ENCODE peak calls at places on chromosome 17, in ten cellular contexts. Q is AG04450; I is progenitor cell of endocrine pancreas; D is astrocyte of the cerebellum; C is AG10803; K is AG08395; F is amygdala; T is CD4-positive, alpha-beta T cell; P is cardiac muscle cell; Y is transverse colon. N is an unnamed sample.

GRCh38 chr17:66834919-66835454 is at the start of gene CACNG5:
- DNase-seq in K (no peak), Y (no peak), F (no peak), T (no peak), P (peak; percentile 59), C (no peak), D (no peak), I (peak; percentile 22), Q (no peak), N (no peak)

GRCh38 chr17:35117984-35118383 is 1.7 kb downstream of the RAD51D start:
- DNase-seq in K (peak; percentile 38), C (peak; percentile 45), F (no peak), Q (no peak), Y (no peak), D (no peak), P (no peak), I (no peak), T (no peak), N (no peak)

GRCh38 chr17:79595956-79596355 is 14.9 kb downstream of the RBFOX3 start:
- DNase-seq in F (no peak), C (no peak), Q (no peak), D (no peak), K (no peak), I (no peak), P (no peak), Y (no peak), T (no peak), N (no peak)

GRCh38 chr17:19317359-19318095 is 45.0 kb downstream of the B9D1 start:
- DNase-seq in Q (peak; percentile 21), I (peak; percentile 26), Y (peak; percentile 86), T (no peak), D (peak; percentile 75), C (peak; percentile 32), P (peak; percentile 88), K (peak; percentile 20), F (peak; percentile 37), N (peak; percentile 82)

GRCh38 chr17:41486809-41487530 is 2.7 kb downstream of the KRT36 start:
- DNase-seq in C (no peak), I (no peak), K (no peak), D (no peak), F (no peak), Y (peak; percentile 68), P (peak; percentile 28), Q (no peak), T (no peak), N (peak; percentile 74)

GRCh38 chr17:58186591-58186990 is 5.9 kb upstream of the EPX start:
- DNase-seq in I (no peak), Q (no peak), P (no peak), C (no peak), K (no peak), T (no peak), Y (no peak), D (no peak), F (no peak), N (no peak)

GRCh38 chr17:71649986-71650385 is 470.8 kb upstream of the SOX9 start:
- DNase-seq in K (no peak), Q (peak; percentile 74), C (peak; percentile 34), I (no peak), T (no peak), P (no peak), F (no peak), D (peak; percentile 23), Y (no peak), N (no peak)

GRCh38 chr17:31327534-31328526 is 6.4 kb upstream of the EVI2A start:
- DNase-seq in D (peak; percentile 94), Y (no peak), I (no peak), K (peak; percentile 73), Q (peak; percentile 62), C (peak; percentile 91), T (no peak), F (no peak), P (no peak), N (no peak)

GRCh38 chr17:76390003-76390421 is 5.6 kb downstream of the SPHK1 start:
- DNase-seq in D (no peak), Y (no peak), C (no peak), Q (no peak), F (no peak), I (no peak), T (no peak), P (peak; percentile 64), K (no peak), N (no peak)

GRCh38 chr17:42514867-42515266 is 21.2 kb upstream of the NAGLU start:
- DNase-seq in C (no peak), I (no peak), F (no peak), P (no peak), K (no peak), T (no peak), Q (no peak), Y (no peak), D (no peak), N (no peak)

GRCh38 chr17:20987511-20987910 is 55.3 kb downstream of the USP22 start:
- DNase-seq in C (no peak), Y (no peak), P (no peak), I (no peak), T (no peak), K (no peak), Q (no peak), D (no peak), F (no peak), N (no peak)

N was measured in colonic mucosa.